ENCODE peak calls at places on chromosomes 7 and 10, in six cellular contexts. One of them, this sample, is unnamed. For H3K4me1, the result is how much of the 10 kb centered on the place peaks cover.

GRCh38 chr10:1372212-1372611 is 316.0 kb downstream of the WDR37 start:
- DNase-seq in body of pancreas: no peak
- DNase-seq in K562: no peak
- DNase-seq in Peyer's patch: no peak
- DNase-seq in stomach: no peak
- DNase-seq in tibial nerve: no peak
- DNase-seq in this sample: no peak

GRCh38 chr10:105243381-105243780 is 602.3 kb downstream of the SORCS3 start:
- DNase-seq in body of pancreas: no peak
- DNase-seq in K562: no peak
- DNase-seq in Peyer's patch: peak
- DNase-seq in stomach: no peak
- DNase-seq in tibial nerve: no peak
- DNase-seq in this sample: no peak

GRCh38 chr10:110947061-110947595 is 27.7 kb downstream of the SHOC2 start:
- DNase-seq in body of pancreas: no peak
- DNase-seq in K562: no peak
- DNase-seq in Peyer's patch: no peak
- DNase-seq in stomach: no peak
- DNase-seq in tibial nerve: no peak
- DNase-seq in this sample: no peak

GRCh38 chr7:76155938-76156337 is 45.8 kb upstream of the SRRM3 start:
- DNase-seq in body of pancreas: peak
- DNase-seq in K562: no peak
- DNase-seq in Peyer's patch: peak
- DNase-seq in stomach: peak
- DNase-seq in tibial nerve: peak
- DNase-seq in this sample: peak

GRCh38 chr10:125662616-125663015 is 20.3 kb downstream of the TEX36 start:
- DNase-seq in body of pancreas: no peak
- DNase-seq in K562: peak
- DNase-seq in Peyer's patch: no peak
- DNase-seq in stomach: no peak
- DNase-seq in tibial nerve: no peak
- DNase-seq in this sample: no peak

GRCh38 chr7:105636982-105637381 is 55.7 kb upstream of the EFCAB10 start:
- DNase-seq in body of pancreas: no peak
- DNase-seq in K562: no peak
- DNase-seq in Peyer's patch: no peak
- DNase-seq in stomach: no peak
- DNase-seq in tibial nerve: no peak
- DNase-seq in this sample: no peak

GRCh38 chr10:6493521-6494451 is 86.3 kb downstream of the PRKCQ start:
- DNase-seq in body of pancreas: no peak
- DNase-seq in K562: no peak
- DNase-seq in Peyer's patch: no peak
- DNase-seq in stomach: no peak
- DNase-seq in tibial nerve: no peak
- DNase-seq in this sample: no peak

GRCh38 chr7:25970381-25970780 is 181.6 kb upstream of the NFE2L3 start:
- DNase-seq in body of pancreas: no peak
- DNase-seq in K562: no peak
- DNase-seq in Peyer's patch: no peak
- DNase-seq in stomach: no peak
- DNase-seq in tibial nerve: no peak
- DNase-seq in this sample: no peak

GRCh38 chr10:131681656-131682055 is 219.2 kb upstream of the PPP2R2D start:
- DNase-seq in body of pancreas: no peak
- DNase-seq in K562: no peak
- DNase-seq in Peyer's patch: no peak
- DNase-seq in stomach: no peak
- DNase-seq in tibial nerve: no peak
- DNase-seq in this sample: no peak

GRCh38 chr7:50824882-50825281 is 42.2 kb upstream of the GRB10 start:
- DNase-seq in body of pancreas: no peak
- DNase-seq in K562: no peak
- DNase-seq in Peyer's patch: no peak
- DNase-seq in stomach: no peak
- DNase-seq in tibial nerve: no peak
- DNase-seq in this sample: no peak

GRCh38 chr10:6035926-6036575 is 26.1 kb downstream of the IL2RA start:
- DNase-seq in body of pancreas: no peak
- DNase-seq in K562: no peak
- DNase-seq in Peyer's patch: peak
- DNase-seq in stomach: no peak
- DNase-seq in tibial nerve: no peak
- DNase-seq in this sample: no peak

GRCh38 chr7:116438274-116438673 is 61.3 kb upstream of the CAV2 start:
- DNase-seq in body of pancreas: peak
- DNase-seq in K562: no peak
- DNase-seq in Peyer's patch: peak
- DNase-seq in stomach: peak
- DNase-seq in tibial nerve: no peak
- DNase-seq in this sample: no peak

GRCh38 chr10:89651205-89651915 is 6.3 kb upstream of the PANK1 start:
- DNase-seq in body of pancreas: no peak
- DNase-seq in K562: no peak
- DNase-seq in Peyer's patch: no peak
- DNase-seq in stomach: no peak
- DNase-seq in tibial nerve: no peak
- DNase-seq in this sample: no peak

GRCh38 chr10:29616542-29616941 is 18.2 kb downstream of the SVIL start:
- DNase-seq in body of pancreas: no peak
- DNase-seq in K562: no peak
- DNase-seq in Peyer's patch: no peak
- DNase-seq in stomach: no peak
- DNase-seq in tibial nerve: no peak
- DNase-seq in this sample: no peak

GRCh38 chr10:75417522-75417927 is 13.9 kb upstream of the LRMDA start:
- DNase-seq in body of pancreas: no peak
- DNase-seq in K562: no peak
- DNase-seq in Peyer's patch: no peak
- DNase-seq in stomach: no peak
- DNase-seq in tibial nerve: no peak
- DNase-seq in this sample: no peak

GRCh38 chr7:111642373-111642772 is 80.1 kb upstream of the IMMP2L start:
- DNase-seq in body of pancreas: no peak
- DNase-seq in K562: no peak
- DNase-seq in Peyer's patch: no peak
- DNase-seq in stomach: no peak
- DNase-seq in tibial nerve: no peak
- DNase-seq in this sample: no peak

GRCh38 chr10:30562787-30563186 is 66.8 kb downstream of the LYZL2 start:
- DNase-seq in body of pancreas: no peak
- DNase-seq in K562: no peak
- DNase-seq in Peyer's patch: peak
- DNase-seq in stomach: no peak
- DNase-seq in tibial nerve: no peak
- DNase-seq in this sample: no peak

GRCh38 chr10:77319557-77319956 is 318.1 kb downstream of the KCNMA1 start:
- DNase-seq in body of pancreas: no peak
- DNase-seq in K562: no peak
- DNase-seq in Peyer's patch: no peak
- DNase-seq in stomach: no peak
- DNase-seq in tibial nerve: no peak
- DNase-seq in this sample: no peak

GRCh38 chr10:131579251-131580071 is 267.9 kb upstream of the TCERG1L start:
- DNase-seq in body of pancreas: no peak
- DNase-seq in K562: no peak
- DNase-seq in Peyer's patch: no peak
- DNase-seq in stomach: peak
- DNase-seq in tibial nerve: no peak
- DNase-seq in this sample: no peak

GRCh38 chr10:102175415-102175814 is 23.2 kb downstream of the NOLC1 start:
- DNase-seq in body of pancreas: no peak
- DNase-seq in K562: no peak
- DNase-seq in Peyer's patch: no peak
- DNase-seq in stomach: no peak
- DNase-seq in tibial nerve: no peak
- DNase-seq in this sample: no peak

GRCh38 chr10:12938271-12938670 is 63.2 kb downstream of the CCDC3 start:
- DNase-seq in body of pancreas: no peak
- DNase-seq in K562: no peak
- DNase-seq in Peyer's patch: no peak
- DNase-seq in stomach: no peak
- DNase-seq in tibial nerve: no peak
- DNase-seq in this sample: no peak

GRCh38 chr10:15518256-15518655 is 147.2 kb upstream of the FAM171A1 start:
- DNase-seq in body of pancreas: no peak
- DNase-seq in K562: no peak
- DNase-seq in Peyer's patch: no peak
- DNase-seq in stomach: no peak
- DNase-seq in tibial nerve: no peak
- DNase-seq in this sample: no peak

GRCh38 chr7:37901890-37902524 is 14.6 kb downstream of the SFRP4 start:
- DNase-seq in body of pancreas: no peak
- DNase-seq in K562: peak
- DNase-seq in Peyer's patch: no peak
- DNase-seq in stomach: no peak
- DNase-seq in tibial nerve: no peak
- DNase-seq in this sample: no peak

GRCh38 chr7:78770422-78771410 is 682.8 kb downstream of the MAGI2 start:
- DNase-seq in body of pancreas: no peak
- DNase-seq in K562: no peak
- DNase-seq in Peyer's patch: no peak
- DNase-seq in stomach: no peak
- DNase-seq in tibial nerve: no peak
- DNase-seq in this sample: no peak

DNA sequence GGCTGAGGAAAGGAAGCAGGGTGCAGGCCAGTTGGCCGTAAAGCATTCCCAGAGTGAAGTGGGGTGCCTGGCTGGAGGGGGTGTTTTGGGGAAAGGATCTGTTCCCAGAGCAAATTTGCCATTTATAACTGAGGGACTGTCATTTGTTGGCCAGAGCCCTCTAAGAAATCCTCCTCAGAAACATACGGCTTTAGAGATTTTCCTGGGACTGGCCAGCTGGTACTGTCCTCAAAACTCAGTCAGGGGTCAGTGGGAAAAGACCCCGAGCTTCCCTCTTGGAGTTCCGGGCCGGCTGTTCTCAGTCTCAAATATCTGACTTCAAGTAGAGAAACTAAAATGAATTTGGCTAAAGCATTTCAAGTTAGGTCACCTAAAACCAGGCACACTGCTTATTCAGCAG is 55.9 kb downstream of the ETV1 start:
- DNase-seq in body of pancreas: no peak
- DNase-seq in K562: no peak
- DNase-seq in Peyer's patch: no peak
- DNase-seq in stomach: no peak
- DNase-seq in tibial nerve: no peak
- DNase-seq in this sample: no peak
- H3K4me3 ChIP-seq in body of pancreas: no peak
- H3K4me3 ChIP-seq in K562: no peak
- H3K4me3 ChIP-seq in Peyer's patch: no peak
- H3K4me3 ChIP-seq in stomach: no peak
- H3K4me3 ChIP-seq in tibial nerve: no peak
- H3K4me3 ChIP-seq in this sample: no peak

GRCh38 chr10:71643904-71644303 is 75.7 kb downstream of the C10orf105 start:
- DNase-seq in body of pancreas: no peak
- DNase-seq in K562: no peak
- DNase-seq in Peyer's patch: no peak
- DNase-seq in stomach: no peak
- DNase-seq in tibial nerve: no peak
- DNase-seq in this sample: no peak
- H3K4me1 ChIP-seq in body of pancreas: under half
- H3K4me1 ChIP-seq in K562: half or more
- H3K4me1 ChIP-seq in Peyer's patch: under half
- H3K4me1 ChIP-seq in stomach: under half
- H3K4me1 ChIP-seq in tibial nerve: under half
- H3K4me1 ChIP-seq in this sample: under half

GRCh38 chr7:131057524-131058065 is 270.1 kb upstream of the MKLN1 start:
- DNase-seq in body of pancreas: no peak
- DNase-seq in K562: no peak
- DNase-seq in Peyer's patch: no peak
- DNase-seq in stomach: no peak
- DNase-seq in tibial nerve: no peak
- DNase-seq in this sample: no peak
- TF ChIP-seq POLR2A in body of pancreas: no peak
- TF ChIP-seq POLR2A in K562: no peak
- TF ChIP-seq POLR2A in Peyer's patch: no peak
- TF ChIP-seq POLR2A in stomach: no peak
- TF ChIP-seq POLR2A in tibial nerve: no peak
- TF ChIP-seq POLR2A in this sample: no peak

GRCh38 chr7:150515752-150516151 is 1.1 kb downstream of the GIMAP7 start:
- DNase-seq in body of pancreas: no peak
- DNase-seq in K562: no peak
- DNase-seq in Peyer's patch: no peak
- DNase-seq in stomach: no peak
- DNase-seq in tibial nerve: no peak
- DNase-seq in this sample: no peak
- H3K4me3 ChIP-seq in body of pancreas: no peak
- H3K4me3 ChIP-seq in K562: no peak
- H3K4me3 ChIP-seq in Peyer's patch: peak
- H3K4me3 ChIP-seq in stomach: peak
- H3K4me3 ChIP-seq in tibial nerve: peak
- H3K4me3 ChIP-seq in this sample: peak

This sample was measured in heart left ventricle.